ENCODE peak calls at places on chromosomes 4 and X, in nine cellular contexts. P is AG09309; U is ovary; S is lung; F is pulmonary artery endothelial cell; L is left ventricle myocardium inferior; M is left lung; E is AG04449; Q is stimulated activated CD4-positive, alpha-beta T cell treated with anti-CD3 and anti-CD28 coated beads, Interleukin-4, amount 100 ng/mL, for 4 hours. T is an unnamed sample.

GRCh38 chr4:164956766-164957643 is 20.5 kb downstream of the TRIM61 start:
- DNase-seq in L (peak), S (peak), U (peak), E (no peak), F (no peak), Q (peak), M (peak), P (no peak), T (peak)

GRCh38 chr4:174828845-174829701 is at the start of gene GLRA3:
- DNase-seq in Q (no peak), F (no peak), S (peak), L (no peak), E (no peak), M (peak), P (no peak), U (no peak), T (no peak)

GRCh38 chrX:29143356-29143755 is 556.1 kb downstream of the IL1RAPL1 start:
- DNase-seq in P (no peak), S (no peak), E (no peak), F (no peak), L (no peak), U (no peak), Q (no peak), M (no peak), T (no peak)

GRCh38 chrX:617401-617800 is 13.2 kb upstream of the SHOX start:
- DNase-seq in F (no peak), L (no peak), E (no peak), P (no peak), S (no peak), M (no peak), Q (no peak), U (no peak), T (no peak)

GRCh38 chrX:115560211-115560977 is 580 bp upstream of the PLS3 start:
- DNase-seq in M (no peak), L (no peak), F (no peak), S (peak), E (no peak), Q (no peak), U (no peak), P (no peak), T (no peak)

GRCh38 chr4:147339116-147339515 is 141.8 kb upstream of the EDNRA start:
- DNase-seq in P (no peak), F (no peak), L (no peak), E (no peak), U (no peak), S (no peak), Q (no peak), M (no peak), T (no peak)

GRCh38 chr4:53527342-53527741 is 63.9 kb downstream of the LNX1 start:
- DNase-seq in P (no peak), L (no peak), M (no peak), U (no peak), E (no peak), Q (no peak), S (no peak), F (no peak), T (no peak)

GRCh38 chr4:98938386-98938785 is 9.5 kb upstream of the EIF4E start:
- DNase-seq in E (no peak), S (no peak), U (no peak), L (no peak), P (no peak), F (no peak), M (no peak), Q (no peak), T (no peak)

GRCh38 chr4:39998659-39999345 is 21.1 kb upstream of the PDS5A start:
- DNase-seq in P (no peak), Q (no peak), L (no peak), E (no peak), S (no peak), F (no peak), U (no peak), M (no peak), T (no peak)

GRCh38 chr4:149531861-149532260 is 283.8 kb downstream of the IQCM start:
- DNase-seq in P (no peak), S (no peak), E (no peak), M (no peak), F (no peak), Q (no peak), U (no peak), L (no peak), T (no peak)

GRCh38 chr4:2798399-2799301 is 5.8 kb downstream of the SH3BP2 start:
- DNase-seq in U (peak), Q (no peak), P (no peak), F (peak), E (no peak), M (peak), S (peak), L (peak), T (no peak)

GRCh38 chrX:68647156-68647957 is at the start of gene STARD8:
- DNase-seq in U (peak), E (no peak), M (peak), F (no peak), S (no peak), P (no peak), Q (no peak), L (peak), T (no peak)

GRCh38 chrX:120774611-120775010 is 101.1 kb downstream of the CT47B1 start:
- DNase-seq in L (no peak), P (no peak), F (no peak), E (no peak), S (no peak), M (no peak), Q (no peak), U (no peak), T (no peak)

GRCh38 chrX:65528705-65529340 is 5.8 kb downstream of the LAS1L start:
- DNase-seq in L (no peak), F (no peak), M (no peak), P (no peak), E (no peak), S (peak), Q (peak), U (no peak), T (peak)

GRCh38 chr4:24230955-24231354 is 341.1 kb upstream of the PPARGC1A start:
- DNase-seq in Q (no peak), F (no peak), P (no peak), S (no peak), U (no peak), E (no peak), L (no peak), M (no peak), T (no peak)

GRCh38 chr4:158171456-158171790 is 1.4 kb downstream of the GASK1B start:
- DNase-seq in Q (no peak), E (no peak), U (no peak), S (no peak), P (no peak), F (no peak), L (no peak), M (no peak), T (no peak)

GRCh38 chr4:38377195-38377594 is 286.8 kb upstream of the KLF3 start:
- DNase-seq in S (no peak), M (no peak), P (no peak), E (no peak), L (no peak), Q (no peak), U (no peak), F (no peak), T (no peak)

GRCh38 chr4:173014113-173014558 is 154.5 kb upstream of the GALNT7 start:
- DNase-seq in F (peak), Q (no peak), U (no peak), L (peak), E (no peak), P (no peak), S (no peak), M (no peak), T (no peak)